ENCODE peak calls at places on chromosomes 12 and 14, in ten cellular contexts. J is Calu3; L is neural crest cell; I is AG09309; S is anterior cingulate cortex; E is glutamatergic neuron; H is activated CD4-positive, alpha-beta T cell treated with anti-CD3 and anti-CD28 coated beads for 48 hours; N is endothelial cell; Y is AG04450; T is CD8-positive, alpha-beta T cell. Z is an unnamed sample.

GRCh38 chr12:75656210-75656609 is 144.8 kb upstream of the KRR1 start:
- DNase-seq in J (no peak), L (no peak), I (no peak), S (no peak), E (no peak), H (no peak), N (no peak), Y (no peak), T (no peak), Z (no peak)

GRCh38 chr12:47312794-47313426 is 233.2 kb upstream of the AMIGO2 start:
- DNase-seq in J (peak), L (no peak), I (no peak), S (no peak), E (no peak), H (no peak), N (no peak), Y (no peak), T (no peak), Z (no peak)

GRCh38 chr12:103928736-103929050 is 1.5 kb upstream of the HSP90B1 start:
- DNase-seq in J (no peak), L (no peak), I (no peak), S (no peak), E (no peak), H (peak), N (no peak), Y (no peak), T (peak), Z (no peak)

GRCh38 chr14:38989917-38990546 is 113.0 kb downstream of the SEC23A start:
- DNase-seq in J (no peak), L (no peak), I (no peak), S (no peak), E (no peak), H (no peak), N (no peak), Y (no peak), T (no peak), Z (no peak)

GRCh38 chr12:32926356-32926755 is 29.8 kb upstream of the PKP2 start:
- DNase-seq in J (no peak), L (no peak), I (no peak), S (no peak), E (no peak), H (no peak), N (no peak), Y (no peak), T (no peak), Z (no peak)

GRCh38 chr14:103528158-103528511 is 861 bp upstream of the TRMT61A start:
- DNase-seq in J (no peak), L (no peak), I (no peak), S (peak), E (peak), H (no peak), N (no peak), Y (no peak), T (no peak), Z (no peak)

GRCh38 chr12:64461634-64462414 is 9.9 kb downstream of the TBK1 start:
- DNase-seq in J (no peak), L (no peak), I (peak), S (peak), E (no peak), H (no peak), N (no peak), Y (peak), T (no peak), Z (no peak)

GRCh38 chr14:55556929-55557623 is 22.9 kb upstream of the KTN1 start:
- DNase-seq in J (peak), L (no peak), I (peak), S (peak), E (no peak), H (no peak), N (no peak), Y (peak), T (no peak), Z (no peak)

GRCh38 chr12:106585862-106586534 is 3.2 kb downstream of the RFX4 start:
- DNase-seq in J (peak), L (peak), I (no peak), S (no peak), E (no peak), H (peak), N (peak), Y (no peak), T (no peak), Z (peak)

GRCh38 chr12:117033382-117034045 is 65.7 kb downstream of the TESC start:
- DNase-seq in J (no peak), L (no peak), I (no peak), S (peak), E (no peak), H (no peak), N (no peak), Y (no peak), T (no peak), Z (no peak)

Z was measured in neuronal stem cell.